ENCODE peak calls at places on chromosomes 13 and 19, in nine cellular contexts. V is astrocyte of the spinal cord, Y is heart right ventricle, Z is spleen, M is bronchial epithelial cell, R is NB4, F is fibroblast of mammary gland, X is left ventricle myocardium inferior, Q is HCT116. U is an unnamed sample.

GRCh38 chr19:4991538-4991937 is 22.6 kb downstream of the KDM4B start:
- DNase-seq in Z (no peak), F (no peak), X (no peak), V (no peak), M (no peak), R (no peak), Q (no peak), Y (no peak), U (no peak)

GRCh38 chr13:95797016-95797415 is 120.1 kb downstream of the DNAJC3 start:
- DNase-seq in X (no peak), Y (no peak), Q (no peak), F (no peak), V (no peak), Z (no peak), R (no peak), M (no peak), U (no peak)

GRCh38 chr13:90416519-90416918 is 931.0 kb upstream of the MIR17HG start:
- DNase-seq in Q (no peak), X (no peak), R (no peak), F (peak), Y (no peak), M (no peak), V (peak), Z (no peak), U (no peak)

GRCh38 chr13:98978280-98978679 is 416 bp upstream of the DOCK9 start:
- DNase-seq in M (peak), X (no peak), Q (peak), V (peak), F (peak), Z (no peak), R (no peak), Y (no peak), U (no peak)

GRCh38 chr19:45764487-45764886 is 4.6 kb downstream of the SIX5 start:
- DNase-seq in Z (no peak), Q (no peak), X (no peak), M (no peak), R (no peak), Y (no peak), F (no peak), V (no peak), U (no peak)

GRCh38 chr13:97226788-97227627 is 4.9 kb downstream of the MBNL2 start:
- DNase-seq in Y (no peak), R (peak), M (no peak), V (no peak), Z (no peak), Q (no peak), X (no peak), F (no peak), U (no peak)

GRCh38 chr19:19207637-19208582 is 3.8 kb upstream of the NCAN start:
- DNase-seq in F (no peak), Y (no peak), Z (no peak), V (no peak), R (no peak), Q (no peak), X (no peak), M (no peak), U (no peak)

GRCh38 chr13:112879283-112879833 is 89.7 kb upstream of the MCF2L start:
- DNase-seq in M (no peak), F (peak), Y (no peak), V (no peak), R (no peak), X (peak), Z (peak), Q (no peak), U (no peak)

GRCh38 chr19:55099557-55100506 is 17.6 kb downstream of the PPP1R12C start:
- DNase-seq in V (no peak), Y (peak), F (no peak), Z (no peak), M (no peak), R (no peak), Q (no peak), X (no peak), U (no peak)

GRCh38 chr13:79966039-79966438 is 374.9 kb downstream of the SPRY2 start:
- DNase-seq in R (peak), F (no peak), Q (no peak), X (no peak), V (no peak), Z (no peak), Y (no peak), M (no peak), U (no peak)

GRCh38 chr19:19170053-19170945 is at the start of gene MEF2B:
- DNase-seq in R (peak), F (peak), Q (no peak), X (peak), Z (peak), V (peak), Y (peak), M (peak), U (peak)

GRCh38 chr19:39413269-39413902 is 917 bp downstream of the PLEKHG2 start:
- DNase-seq in V (peak), M (no peak), R (peak), Z (peak), F (peak), Y (peak), Q (no peak), X (peak), U (peak)

GRCh38 chr13:59677966-59678814 is 485.5 kb downstream of the DIAPH3 start:
- DNase-seq in Y (peak), Z (no peak), X (no peak), M (peak), F (peak), R (peak), V (peak), Q (peak), U (peak)

GRCh38 chr13:48631441-48631840 is 22.3 kb upstream of the CYSLTR2 start:
- DNase-seq in Q (no peak), Y (no peak), V (no peak), F (no peak), M (no peak), X (no peak), R (no peak), Z (no peak), U (no peak)

GRCh38 chr19:30136591-30136990 is 194.6 kb downstream of the URI1 start:
- DNase-seq in Y (no peak), V (no peak), Z (no peak), F (no peak), X (no peak), M (no peak), Q (no peak), R (no peak), U (no peak)

GRCh38 chr13:44768775-44769578 is 192.8 kb upstream of the TSC22D1 start:
- DNase-seq in Y (no peak), M (no peak), Q (no peak), V (no peak), Z (no peak), X (no peak), F (peak), R (no peak), U (peak)

GRCh38 chr19:38144667-38145066 is 79.4 kb downstream of the DPF1 start:
- DNase-seq in V (no peak), Y (no peak), Q (no peak), X (no peak), Z (no peak), M (no peak), F (no peak), R (no peak), U (no peak)

GRCh38 chr19:2612619-2613249 is 89.8 kb downstream of the GNG7 start:
- DNase-seq in Z (no peak), V (no peak), R (no peak), X (peak), M (no peak), Q (no peak), F (no peak), Y (no peak), U (no peak)

GRCh38 chr19:45076851-45077730 is 813 bp upstream of the ZNF296 start:
- DNase-seq in V (no peak), M (no peak), R (no peak), Z (no peak), Q (no peak), Y (no peak), F (no peak), X (no peak), U (no peak)

GRCh38 chr19:6238643-6239281 is 41.0 kb downstream of the MLLT1 start:
- DNase-seq in M (peak), Z (peak), V (peak), R (no peak), Q (no peak), X (peak), Y (peak), F (peak), U (no peak)

GRCh38 chr13:102530751-102531150 is 66.0 kb upstream of the TPP2 start:
- DNase-seq in Y (no peak), R (no peak), Q (no peak), F (no peak), Z (no peak), M (no peak), X (no peak), V (no peak), U (no peak)

GRCh38 chr19:18736415-18737336 is 53.2 kb downstream of the CRTC1 start:
- DNase-seq in Z (no peak), V (no peak), M (no peak), Q (no peak), F (no peak), Y (no peak), X (no peak), R (no peak), U (no peak)

GRCh38 chr19:1275976-1276619 is 768 bp downstream of the FAM174C start:
- DNase-seq in X (no peak), Z (no peak), M (no peak), F (no peak), Y (no peak), V (no peak), Q (no peak), R (no peak), U (no peak)

GRCh38 chr13:51614350-51614786 is 30.1 kb downstream of the WDFY2 start:
- DNase-seq in R (no peak), Q (no peak), M (no peak), Y (peak), V (no peak), X (no peak), F (peak), Z (peak), U (peak)

GRCh38 chr19:16911046-16911445 is 22.2 kb downstream of the F2RL3 start:
- DNase-seq in Q (no peak), V (no peak), R (no peak), F (no peak), Y (no peak), M (no peak), Z (no peak), X (no peak), U (no peak)

GRCh38 chr13:72290962-72291681 is 424.1 kb upstream of the DACH1 start:
- DNase-seq in Q (peak), R (peak), F (peak), Z (no peak), X (no peak), Y (no peak), V (peak), M (peak), U (no peak)
- TF ChIP-seq CTCF in Q (peak), R (no peak), F (no peak), Z (no peak), X (no peak), Y (no peak), V (peak), M (no peak), U (no peak)

GRCh38 chr13:35349052-35349451 is 127.4 kb downstream of the MAB21L1 start:
- DNase-seq in X (no peak), F (no peak), R (no peak), Z (no peak), V (no peak), Y (no peak), M (no peak), Q (no peak), U (no peak)

GRCh38 chr13:35343417-35343816 is 133.1 kb downstream of the MAB21L1 start:
- DNase-seq in Z (no peak), X (no peak), Q (no peak), V (no peak), M (no peak), R (no peak), Y (no peak), F (no peak), U (no peak)

GRCh38 chr13:35347679-35348205 is 128.7 kb downstream of the MAB21L1 start:
- DNase-seq in F (no peak), V (no peak), Y (no peak), Q (no peak), Z (no peak), X (no peak), R (no peak), M (no peak), U (no peak)

GRCh38 chr13:35345992-35346391 is 130.5 kb downstream of the MAB21L1 start:
- DNase-seq in Y (no peak), V (no peak), R (no peak), X (no peak), Z (no peak), F (no peak), Q (no peak), M (no peak), U (no peak)

DNA sequence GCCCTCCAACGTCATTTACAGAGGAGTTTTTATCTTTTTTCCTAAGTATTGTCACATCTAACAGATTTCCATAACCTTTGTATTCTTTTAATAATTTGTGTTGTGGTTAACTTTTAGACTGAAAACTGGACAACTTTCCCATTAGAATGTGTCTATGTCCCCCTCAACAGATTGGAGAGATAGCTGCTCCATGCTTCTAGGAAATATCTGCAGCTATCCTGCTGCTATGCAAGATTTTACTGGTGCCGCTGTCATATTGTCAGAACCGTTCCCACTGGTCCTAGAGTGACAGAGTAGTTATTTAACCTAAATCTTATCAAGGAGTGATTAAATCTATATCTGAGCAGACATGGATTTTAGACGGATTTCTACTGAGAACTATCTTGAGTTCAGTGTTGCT is 130.0 kb downstream of the MAB21L1 start:
- DNase-seq in F (no peak), R (no peak), Q (no peak), M (no peak), V (no peak), X (no peak), Y (no peak), Z (no peak), U (no peak)
- TF ChIP-seq CTCF in F (no peak), R (no peak), Q (no peak), M (no peak), V (no peak), X (no peak), Y (no peak), Z (no peak), U (no peak)

GRCh38 chr19:13899912-13900584 is 5.9 kb downstream of the BRME1 start:
- DNase-seq in V (peak), Q (no peak), M (no peak), Z (no peak), R (no peak), F (peak), Y (no peak), X (no peak), U (no peak)
- TF ChIP-seq CTCF in V (no peak), Q (no peak), M (no peak), Z (no peak), R (no peak), F (no peak), Y (no peak), X (no peak), U (no peak)

DNA sequence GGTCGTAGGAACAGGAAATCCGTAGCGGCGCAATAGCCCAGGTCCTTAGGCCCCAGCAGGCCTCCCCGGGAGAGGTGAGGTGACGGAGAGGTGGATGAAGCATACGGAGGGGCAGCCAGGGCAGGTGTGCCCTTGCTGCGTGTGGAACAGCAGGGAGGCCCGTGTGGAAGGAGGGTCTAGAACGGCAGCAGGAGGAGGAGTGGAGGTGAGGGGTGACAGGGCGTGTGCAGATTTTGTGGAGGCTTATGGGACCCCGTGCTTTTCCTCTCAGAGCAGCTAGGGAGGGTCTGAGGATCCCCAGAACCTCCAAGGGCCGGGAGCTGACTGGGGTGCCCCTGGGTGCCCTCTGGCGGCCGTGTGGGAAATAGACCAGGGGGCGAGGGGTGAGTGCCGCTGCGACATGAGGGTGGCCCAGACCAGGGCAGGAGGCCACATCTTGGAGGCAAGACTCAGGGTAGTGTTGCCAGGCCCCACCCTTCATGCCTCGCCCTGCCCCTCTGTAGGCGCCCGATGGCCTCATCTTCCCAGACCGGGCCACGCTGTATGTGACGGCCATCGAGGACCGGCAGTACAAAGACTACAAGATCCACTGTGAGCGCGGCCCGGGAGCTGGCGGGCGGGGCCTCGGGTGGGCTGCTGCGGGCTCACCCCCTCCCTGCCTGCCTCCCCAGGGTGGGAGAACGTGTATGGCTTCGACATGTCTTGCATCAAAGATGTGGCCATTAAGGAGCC is 5.0 kb upstream of the ADM5 start:
- DNase-seq in Y (no peak), X (no peak), R (no peak), V (no peak), M (no peak), F (no peak), Q (no peak), Z (no peak), U (peak)
- TF ChIP-seq CTCF in Y (peak), X (peak), R (peak), V (peak), M (peak), F (peak), Q (peak), Z (peak), U (peak)

DNA sequence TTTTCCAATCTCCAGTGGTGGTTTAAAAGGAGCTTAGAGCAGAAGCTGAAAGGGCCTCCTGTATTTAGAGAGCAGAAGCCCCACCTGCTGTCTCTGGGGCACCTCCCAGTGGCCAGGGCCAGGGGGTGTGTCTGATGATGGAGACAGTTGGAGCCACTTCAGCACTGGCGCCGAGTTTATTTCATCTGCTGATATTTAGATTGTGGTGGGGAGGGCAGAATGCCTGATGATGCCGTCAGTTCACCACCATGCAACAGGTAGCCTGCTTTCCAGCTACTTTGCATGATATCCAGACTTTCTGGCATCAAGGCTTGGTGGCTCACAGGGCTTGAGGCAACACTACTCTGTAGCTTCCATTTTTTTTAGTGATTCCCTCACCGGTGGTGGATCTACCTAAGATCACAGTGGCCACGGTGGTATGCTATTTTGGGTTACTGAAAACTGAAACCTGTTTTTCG is 371.9 kb downstream of the KCNRG start:
- DNase-seq in Z (peak), M (peak), F (peak), Y (peak), Q (no peak), R (peak), V (peak), X (peak), U (no peak)
- TF ChIP-seq CTCF in Z (peak), M (peak), F (peak), Y (peak), Q (no peak), R (peak), V (peak), X (peak), U (peak)

GRCh38 chr13:110683203-110683883 is 22.6 kb downstream of the CARS2 start:
- DNase-seq in Z (peak), Y (no peak), V (peak), R (no peak), X (no peak), M (peak), Q (peak), F (peak), U (no peak)

GRCh38 chr13:110682746-110683145 is 23.2 kb downstream of the CARS2 start:
- DNase-seq in V (no peak), Z (peak), X (no peak), F (no peak), Y (no peak), Q (no peak), M (no peak), R (no peak), U (no peak)

GRCh38 chr13:110683921-110684320 is 22.0 kb downstream of the CARS2 start:
- DNase-seq in V (no peak), Y (no peak), M (no peak), Z (peak), F (no peak), X (no peak), R (no peak), Q (no peak), U (no peak)

GRCh38 chr13:110680852-110681251 is 25.1 kb downstream of the CARS2 start:
- DNase-seq in V (no peak), M (no peak), F (peak), Q (peak), Y (no peak), R (peak), Z (peak), X (no peak), U (peak)

GRCh38 chr13:110681868-110682550 is 23.9 kb downstream of the CARS2 start:
- DNase-seq in V (no peak), Z (peak), X (no peak), M (no peak), F (no peak), Q (no peak), R (no peak), Y (no peak), U (no peak)
- TF ChIP-seq CTCF in V (no peak), Z (no peak), X (no peak), M (no peak), F (no peak), Q (no peak), R (no peak), Y (no peak), U (no peak)

GRCh38 chr19:11551603-11552235 is 7.3 kb downstream of the ELOF1 start:
- DNase-seq in X (no peak), Z (no peak), Y (no peak), F (no peak), V (no peak), R (peak), Q (no peak), M (no peak), U (peak)
- TF ChIP-seq CTCF in X (peak), Z (no peak), Y (peak), F (peak), V (peak), R (peak), Q (peak), M (peak), U (no peak)

GRCh38 chr13:66461021-66461420 is 769.1 kb downstream of the PCDH9 start:
- DNase-seq in Q (no peak), F (peak), V (peak), X (no peak), R (no peak), M (no peak), Y (no peak), Z (no peak), U (no peak)
- TF ChIP-seq CTCF in Q (no peak), F (no peak), V (no peak), X (no peak), R (no peak), M (no peak), Y (no peak), Z (no peak), U (no peak)